ENCODE peak calls at places on chromosome 16, in five cellular contexts. D is stimulated activated CD4-positive, alpha-beta T cell treated with anti-CD3 and anti-CD28 coated beads, Interleukin-15, amount 100 ng/mL, for 48 hours; I is RPMI7951; T is dorsolateral prefrontal cortex; K is NCI-H1417. H is an unnamed sample.

GRCh38 chr16:71526111-71526998 is at the start of gene CHST4:
- DNase-seq in D (no peak), I (peak), T (no peak), K (peak), H (no peak)

GRCh38 chr16:89922884-89923639 is at the start of gene TUBB3:
- DNase-seq in D (no peak), I (peak), T (peak), K (peak), H (no peak)

GRCh38 chr16:10906914-10907756 is 30.1 kb downstream of the CIITA start:
- DNase-seq in D (no peak), I (no peak), T (no peak), K (no peak), H (no peak)

GRCh38 chr16:30116291-30117207 is 3.2 kb upstream of the GDPD3 start:
- DNase-seq in D (no peak), I (no peak), T (no peak), K (no peak), H (no peak)

GRCh38 chr16:86825631-86826030 is 247.3 kb downstream of the FOXL1 start:
- DNase-seq in D (no peak), I (no peak), T (no peak), K (no peak), H (no peak)

GRCh38 chr16:50316848-50317630 is 50.7 kb downstream of the ADCY7 start:
- DNase-seq in D (no peak), I (no peak), T (no peak), K (no peak), H (no peak)

GRCh38 chr16:4539716-4540284 is 1.2 kb upstream of the CDIP1 start:
- DNase-seq in D (no peak), I (no peak), T (no peak), K (no peak), H (no peak)

GRCh38 chr16:17342031-17342430 is 128.7 kb downstream of the XYLT1 start:
- DNase-seq in D (no peak), I (no peak), T (no peak), K (no peak), H (no peak)

GRCh38 chr16:65500007-65500406 is 378.1 kb upstream of the CDH11 start:
- DNase-seq in D (no peak), I (peak), T (no peak), K (no peak), H (no peak)

GRCh38 chr16:53056528-53056881 is 1.7 kb downstream of the CHD9 start:
- DNase-seq in D (no peak), I (peak), T (no peak), K (no peak), H (no peak)

GRCh38 chr16:12529582-12529981 is 274.1 kb downstream of the CPPED1 start:
- DNase-seq in D (no peak), I (no peak), T (no peak), K (no peak), H (no peak)

H was measured in GM12878.